ENCODE peak calls at places on chromosomes 2 and 18, in seven cellular contexts. O, C, K, Q, X, Z and M are unnamed samples.

GRCh38 chr2:79960726-79961049 is 343.9 kb downstream of the LRRTM1 start:
- DNase-seq in X (no peak), O (no peak), Z (no peak), Q (no peak), K (no peak), C (no peak), M (no peak)

GRCh38 chr2:63658176-63658968 is 69.6 kb downstream of the MDH1 start:
- DNase-seq in Z (no peak), Q (no peak), K (no peak), C (no peak), O (peak), X (no peak), M (peak)

GRCh38 chr18:14769381-14769780 is 21.4 kb downstream of the ANKRD30B start:
- DNase-seq in K (no peak), C (no peak), X (no peak), Z (no peak), Q (no peak), O (no peak), M (no peak)

GRCh38 chr2:11074246-11074820 is 80.9 kb upstream of the SLC66A3 start:
- DNase-seq in Z (no peak), Q (no peak), X (no peak), K (no peak), O (no peak), C (no peak), M (no peak)

GRCh38 chr2:233470007-233470687 is 96.4 kb downstream of the USP40 start:
- DNase-seq in Z (no peak), X (no peak), C (no peak), O (no peak), Q (no peak), K (peak), M (no peak)

GRCh38 chr2:1642066-1642861 is 102.1 kb downstream of the PXDN start:
- DNase-seq in Z (no peak), X (no peak), Q (no peak), C (no peak), O (peak), K (peak), M (no peak)

GRCh38 chr2:1773883-1774282 is 29.6 kb upstream of the PXDN start:
- DNase-seq in Z (peak), O (no peak), C (no peak), Q (no peak), X (no peak), K (no peak), M (no peak)

GRCh38 chr2:194616334-194616733 is 1040.7 kb upstream of the SLC39A10 start:
- DNase-seq in Z (no peak), O (no peak), C (no peak), K (no peak), Q (no peak), X (no peak), M (no peak)

GRCh38 chr2:151707857-151708256 is 26.4 kb downstream of the NEB start:
- DNase-seq in Q (peak), K (no peak), X (no peak), O (no peak), C (no peak), Z (no peak), M (no peak)

GRCh38 chr2:42136832-42137821 is 32.0 kb upstream of the EML4 start:
- DNase-seq in K (no peak), Q (no peak), X (no peak), Z (no peak), C (no peak), O (peak), M (no peak)

GRCh38 chr2:241926541-241927311 is 57.2 kb downstream of the RTP5 start:
- DNase-seq in Q (no peak), K (no peak), X (no peak), O (no peak), C (no peak), Z (peak), M (no peak)

GRCh38 chr2:239590995-239591915 is 190.4 kb upstream of the HDAC4 start:
- DNase-seq in X (no peak), K (peak), Q (no peak), Z (no peak), O (no peak), C (no peak), M (no peak)